ENCODE peak calls at places on chromosomes 13 and 19, in eight cellular contexts. S is colonic mucosa; X is SW480; L is stimulated activated CD4-positive, alpha-beta T cell treated with anti-CD3 and anti-CD28 coated beads, Interleukin-1b, Interleukin-23, amount 100 ng/mL, for 1 hour; K is effector memory CD4-positive, alpha-beta T cell; B is GM04503; A is fibroblast of the aortic adventitia; Q is HFF-Myc. P is an unnamed sample.

GRCh38 chr13:36551445-36551844 is 119.2 kb downstream of the CCNA1 start:
- DNase-seq in S (no peak), K (no peak), X (no peak), A (no peak), L (no peak), Q (no peak), B (no peak), P (no peak)

GRCh38 chr19:55383789-55384575 is at the start of gene TMEM238:
- DNase-seq in B (no peak), K (no peak), X (peak), A (peak), L (no peak), S (peak), Q (no peak), P (peak)

GRCh38 chr19:31233288-31233687 is 115.9 kb downstream of the TSHZ3 start:
- DNase-seq in A (no peak), L (no peak), S (no peak), Q (no peak), X (no peak), B (no peak), K (no peak), P (no peak)

GRCh38 chr19:18386543-18387251 is 739 bp downstream of the GDF15 start:
- DNase-seq in B (no peak), Q (no peak), S (peak), L (no peak), X (peak), A (peak), K (no peak), P (no peak)

GRCh38 chr13:52195052-52195837 is 35.8 kb upstream of the NEK3 start:
- DNase-seq in B (no peak), K (peak), L (no peak), Q (peak), A (peak), S (peak), X (no peak), P (peak)

GRCh38 chr13:27125357-27126282 is 46.0 kb downstream of the USP12 start:
- DNase-seq in B (no peak), K (no peak), A (no peak), Q (no peak), S (no peak), X (no peak), L (no peak), P (no peak)

GRCh38 chr13:33743438-33744368 is 74.2 kb upstream of the RFC3 start:
- DNase-seq in L (no peak), Q (no peak), S (no peak), A (no peak), B (no peak), X (no peak), K (no peak), P (no peak)

GRCh38 chr13:48291730-48292129 is 11.8 kb upstream of the RB1 start:
- DNase-seq in S (no peak), A (peak), K (no peak), B (no peak), Q (no peak), X (no peak), L (no peak), P (no peak)

GRCh38 chr13:108915634-108916497 is 286.5 kb downstream of the MYO16 start:
- DNase-seq in Q (peak), X (peak), S (peak), L (peak), B (peak), A (peak), K (peak), P (peak)

GRCh38 chr13:28837111-28837510 is 17.0 kb downstream of the MTUS2 start:
- DNase-seq in K (no peak), Q (no peak), L (no peak), A (no peak), S (no peak), X (no peak), B (no peak), P (no peak)

GRCh38 chr13:81610613-81611012 is 1269.7 kb upstream of the SPRY2 start:
- DNase-seq in K (no peak), Q (no peak), S (no peak), X (no peak), L (no peak), B (no peak), A (no peak), P (no peak)

GRCh38 chr19:47438793-47439220 is 19.5 kb upstream of the MEIS3 start:
- DNase-seq in S (no peak), A (no peak), Q (no peak), B (no peak), X (no peak), L (no peak), K (no peak), P (no peak)

GRCh38 chr13:24052547-24052981 is 108.0 kb upstream of the SPATA13 start:
- DNase-seq in X (no peak), K (no peak), S (no peak), A (peak), Q (no peak), B (no peak), L (no peak), P (no peak)

GRCh38 chr13:67554746-67555452 is 324.8 kb upstream of the PCDH9 start:
- DNase-seq in X (no peak), S (no peak), Q (no peak), K (no peak), L (no peak), A (no peak), B (no peak), P (no peak)

P was measured in lung.